ENCODE peak calls at places on chromosomes 13 and 19, in seven cellular contexts. U is aorta; T is mucosa of descending colon; P is effector memory CD4-positive, alpha-beta T cell; K is body of pancreas; Y is lung; E is GM23248. D is an unnamed sample. For H3K9me3, the result is how much of the 10 kb centered on the place peaks cover.

GRCh38 chr13:24716446-24716845 is 36.2 kb downstream of the ATP12A start:
- DNase-seq in U (no peak), T (no peak), P (no peak), K (no peak), Y (no peak), E (no peak), D (no peak)

GRCh38 chr13:37473035-37473434 is 125.5 kb downstream of the POSTN start:
- DNase-seq in U (no peak), T (no peak), P (no peak), K (no peak), Y (no peak), E (no peak), D (no peak)

GRCh38 chr13:90414691-90415596 is 932.5 kb upstream of the MIR17HG start:
- DNase-seq in U (no peak), T (no peak), P (no peak), K (no peak), Y (no peak), E (peak), D (no peak)

GRCh38 chr13:77810430-77810829 is 108.2 kb downstream of the EDNRB start:
- DNase-seq in U (no peak), T (no peak), P (no peak), K (no peak), Y (no peak), E (peak), D (no peak)

GRCh38 chr13:24982333-24982999 is 113.5 kb upstream of the PABPC3 start:
- DNase-seq in U (no peak), T (peak), P (no peak), K (no peak), Y (no peak), E (no peak), D (no peak)

GRCh38 chr19:54192972-54193371 is 1.9 kb downstream of the TSEN34 start:
- DNase-seq in U (no peak), T (no peak), P (no peak), K (no peak), Y (no peak), E (no peak), D (no peak)

GRCh38 chr13:40169476-40169875 is 497.0 kb downstream of the FOXO1 start:
- DNase-seq in U (no peak), T (no peak), P (no peak), K (no peak), Y (no peak), E (peak), D (no peak)

GRCh38 chr13:66576381-66576780 is 653.8 kb downstream of the PCDH9 start:
- DNase-seq in U (no peak), T (no peak), P (no peak), K (no peak), Y (no peak), E (no peak), D (no peak)

GRCh38 chr19:46536391-46536790 is 40.7 kb upstream of the PNMA8B start:
- DNase-seq in U (no peak), T (no peak), P (no peak), K (no peak), Y (no peak), E (no peak), D (no peak)

GRCh38 chr13:51806571-51806970 is 2.6 kb upstream of the DHRS12 start:
- DNase-seq in U (no peak), T (no peak), P (no peak), K (peak), Y (no peak), E (peak), D (no peak)

GRCh38 chr13:32009362-32009761 is 22.2 kb upstream of the FRY start:
- DNase-seq in U (no peak), T (no peak), P (no peak), K (no peak), Y (no peak), E (no peak), D (no peak)

GRCh38 chr19:49987159-49987698 is 26.3 kb upstream of the SIGLEC11 start:
- DNase-seq in U (peak), T (peak), P (peak), K (peak), Y (peak), E (peak), D (peak)

GRCh38 chr19:10764340-10764894 is 46.5 kb downstream of the DNM2 start:
- DNase-seq in U (no peak), T (peak), P (no peak), K (peak), Y (no peak), E (no peak), D (no peak)

GRCh38 chr19:54339646-54340358 is 840 bp upstream of the LILRA4 start:
- DNase-seq in U (no peak), T (no peak), P (no peak), K (no peak), Y (no peak), E (no peak), D (no peak)

GRCh38 chr13:21033224-21033855 is 28.0 kb downstream of the LATS2 start:
- DNase-seq in U (no peak), T (no peak), P (no peak), K (peak), Y (peak), E (peak), D (no peak)

GRCh38 chr19:40783711-40784110 is 5.7 kb downstream of the RAB4B start:
- DNase-seq in U (no peak), T (no peak), P (no peak), K (no peak), Y (no peak), E (no peak), D (no peak)

GRCh38 chr13:109616021-109616420 is 170.4 kb downstream of the IRS2 start:
- DNase-seq in U (no peak), T (no peak), P (no peak), K (no peak), Y (no peak), E (no peak), D (no peak)

GRCh38 chr13:91111476-91112190 is 235.9 kb upstream of the MIR17HG start:
- DNase-seq in U (no peak), T (no peak), P (no peak), K (no peak), Y (no peak), E (no peak), D (no peak)

GRCh38 chr13:110784748-110785147 is 71.2 kb downstream of the ING1 start:
- DNase-seq in U (no peak), T (no peak), P (no peak), K (no peak), Y (no peak), E (peak), D (no peak)

GRCh38 chr13:75256922-75257321 is 225.0 kb downstream of the TBC1D4 start:
- DNase-seq in U (no peak), T (peak), P (no peak), K (no peak), Y (no peak), E (no peak), D (no peak)

GRCh38 chr19:6811378-6811777 is 38.9 kb downstream of the VAV1 start:
- DNase-seq in U (no peak), T (no peak), P (no peak), K (no peak), Y (no peak), E (peak), D (no peak)

GRCh38 chr19:6809262-6809661 is 36.8 kb downstream of the VAV1 start:
- DNase-seq in U (no peak), T (no peak), P (no peak), K (no peak), Y (no peak), E (no peak), D (no peak)

GRCh38 chr19:6813659-6814058 is 41.2 kb downstream of the VAV1 start:
- DNase-seq in U (no peak), T (no peak), P (no peak), K (no peak), Y (no peak), E (no peak), D (no peak)

GRCh38 chr19:6811906-6812305 is 39.4 kb downstream of the VAV1 start:
- DNase-seq in U (no peak), T (peak), P (no peak), K (no peak), Y (no peak), E (peak), D (no peak)

DNA sequence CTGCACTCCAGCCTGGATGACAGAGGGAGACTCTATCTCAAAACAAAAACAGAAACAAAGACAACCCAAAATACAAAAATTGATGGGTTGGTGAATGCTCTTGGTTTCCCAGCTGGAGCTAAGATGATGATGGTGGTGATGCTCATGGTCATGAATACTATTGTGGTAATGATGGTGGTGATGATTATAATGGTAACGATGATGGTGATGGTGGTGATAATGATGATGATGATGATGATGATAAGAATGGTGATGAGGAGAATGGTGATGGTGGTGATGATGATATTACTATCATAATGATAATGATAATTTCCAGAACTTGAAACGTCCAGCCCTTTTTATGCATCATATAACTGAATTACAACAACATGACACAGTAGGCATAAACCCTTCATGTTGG is 40.1 kb downstream of the VAV1 start:
- DNase-seq in U (no peak), T (no peak), P (no peak), K (no peak), Y (no peak), E (no peak), D (no peak)
- H3K9me3 ChIP-seq in U (under half), T (under half), P (under half), K (under half), Y (under half), E (under half), D (under half)

DNA sequence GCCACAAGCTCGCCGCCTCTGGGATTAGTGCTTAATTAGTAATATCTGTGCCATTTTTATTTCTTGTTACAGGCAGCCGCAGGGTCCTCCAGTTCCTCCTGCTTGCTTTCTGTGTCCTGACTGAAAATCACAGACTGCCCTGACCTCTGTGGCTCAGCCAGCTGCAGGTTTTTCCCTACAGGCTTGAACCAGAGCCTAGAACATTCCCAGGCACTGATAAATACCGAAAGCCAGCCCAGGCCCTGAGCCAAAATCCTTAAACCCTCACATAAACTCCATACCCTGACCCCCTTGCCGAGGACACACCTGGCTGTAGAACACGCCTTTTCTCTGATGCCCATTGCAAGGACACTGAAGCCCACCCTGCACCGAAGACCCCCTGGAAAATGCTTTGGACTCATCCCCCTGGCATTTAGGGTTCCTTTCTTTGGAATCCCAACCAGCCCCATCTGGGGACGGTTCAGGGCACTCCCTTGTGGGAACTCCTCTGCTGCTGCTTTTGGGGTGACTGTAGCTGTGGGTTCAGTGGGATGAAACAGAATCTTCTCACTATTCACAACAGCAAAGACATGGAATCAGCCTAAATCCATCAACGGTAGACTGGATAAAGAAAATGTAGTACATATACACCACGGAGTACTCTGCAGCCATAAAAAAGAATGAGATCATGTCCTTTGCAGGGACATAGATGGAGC is 15.5 kb downstream of the DPP9 start:
- DNase-seq in U (no peak), T (no peak), P (no peak), K (peak), Y (no peak), E (peak), D (no peak)
- H3K9me3 ChIP-seq in U (under half), T (under half), P (under half), K (under half), Y (under half), E (under half), D (under half)

GRCh38 chr19:36497001-36497400 is 7.6 kb upstream of the ZNF566 start:
- DNase-seq in U (no peak), T (no peak), P (no peak), K (no peak), Y (no peak), E (no peak), D (no peak)
- H3K9me3 ChIP-seq in U (under half), T (half or more), P (under half), K (under half), Y (under half), E (under half), D (under half)

DNA sequence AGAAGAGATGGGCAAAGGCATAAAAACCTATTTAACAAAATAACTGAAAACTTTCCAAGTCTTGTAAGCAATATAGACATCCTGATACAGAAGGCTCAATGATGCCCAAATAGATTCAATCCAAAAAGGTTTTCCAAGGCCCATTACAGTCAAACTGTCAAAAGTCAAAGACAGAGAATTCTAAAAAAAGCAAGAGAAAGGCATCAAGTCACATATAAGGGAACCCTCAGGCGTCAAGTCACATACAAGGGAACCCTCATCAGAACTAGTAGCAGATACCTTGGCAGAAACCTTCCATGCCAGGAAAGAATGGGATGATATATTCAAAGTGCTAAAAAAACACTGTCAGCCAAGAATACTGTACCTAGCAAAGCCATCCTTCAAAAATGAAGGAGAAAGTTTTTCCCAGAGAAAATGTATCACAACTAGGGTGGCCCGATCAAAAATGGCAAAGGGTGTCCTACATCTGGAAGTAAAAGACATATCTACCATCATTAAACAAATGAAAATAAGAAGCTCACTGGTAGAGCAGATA is 21.2 kb downstream of the ZNF829 start:
- DNase-seq in U (no peak), T (no peak), P (no peak), K (no peak), Y (no peak), E (no peak), D (no peak)
- H3K9me3 ChIP-seq in U (under half), T (half or more), P (half or more), K (half or more), Y (half or more), E (under half), D (half or more)

DNA sequence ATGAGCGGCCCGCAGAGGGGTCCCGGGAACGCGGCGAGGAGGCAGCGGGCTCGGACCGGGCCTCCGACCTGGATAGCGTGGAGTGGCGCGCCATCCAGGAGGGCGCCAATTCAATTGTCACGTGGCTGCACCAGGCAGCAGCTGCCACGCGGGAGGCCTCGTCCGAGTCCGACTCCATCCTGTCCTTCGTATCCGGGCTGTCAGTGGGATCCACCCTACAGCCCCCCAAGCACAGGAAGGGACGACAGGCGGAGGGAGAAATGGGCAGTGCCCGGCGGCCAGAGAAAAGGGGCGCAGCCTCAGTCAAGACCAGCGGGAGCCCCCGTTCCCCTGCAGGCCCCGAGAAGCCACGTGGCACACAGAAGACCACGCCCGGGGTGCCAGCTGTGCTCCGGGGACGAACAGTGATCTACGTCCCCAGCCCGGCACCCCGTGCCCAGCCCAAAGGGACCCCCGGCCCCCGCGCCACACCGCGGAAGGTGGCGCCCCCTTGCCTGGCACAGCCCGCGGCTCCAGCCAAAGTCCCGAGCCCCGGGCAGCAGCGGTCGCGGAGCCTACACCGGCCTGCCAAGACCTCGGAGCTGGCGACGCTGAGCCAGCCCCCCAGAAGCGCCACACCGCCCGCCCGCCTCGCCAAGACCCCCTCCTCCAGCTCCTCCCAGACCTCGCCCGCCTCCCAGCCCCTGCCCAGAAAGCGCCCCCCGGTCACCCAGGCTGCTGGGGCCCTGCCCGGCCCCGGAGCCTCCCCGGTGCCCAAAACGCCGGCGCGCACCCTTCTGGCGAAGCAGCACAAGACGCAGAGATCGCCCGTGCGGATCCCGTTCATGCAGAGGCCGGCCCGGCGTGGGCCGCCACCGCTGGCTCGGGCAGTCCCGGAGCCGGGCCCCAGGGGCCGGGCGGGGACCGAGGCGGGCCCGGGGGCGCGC is 10.5 kb downstream of the C19orf25 start:
- DNase-seq in U (no peak), T (peak), P (no peak), K (no peak), Y (no peak), E (peak), D (no peak)
- H3K9me3 ChIP-seq in U (under half), T (under half), P (under half), K (under half), Y (under half), E (under half), D (under half)

DNA sequence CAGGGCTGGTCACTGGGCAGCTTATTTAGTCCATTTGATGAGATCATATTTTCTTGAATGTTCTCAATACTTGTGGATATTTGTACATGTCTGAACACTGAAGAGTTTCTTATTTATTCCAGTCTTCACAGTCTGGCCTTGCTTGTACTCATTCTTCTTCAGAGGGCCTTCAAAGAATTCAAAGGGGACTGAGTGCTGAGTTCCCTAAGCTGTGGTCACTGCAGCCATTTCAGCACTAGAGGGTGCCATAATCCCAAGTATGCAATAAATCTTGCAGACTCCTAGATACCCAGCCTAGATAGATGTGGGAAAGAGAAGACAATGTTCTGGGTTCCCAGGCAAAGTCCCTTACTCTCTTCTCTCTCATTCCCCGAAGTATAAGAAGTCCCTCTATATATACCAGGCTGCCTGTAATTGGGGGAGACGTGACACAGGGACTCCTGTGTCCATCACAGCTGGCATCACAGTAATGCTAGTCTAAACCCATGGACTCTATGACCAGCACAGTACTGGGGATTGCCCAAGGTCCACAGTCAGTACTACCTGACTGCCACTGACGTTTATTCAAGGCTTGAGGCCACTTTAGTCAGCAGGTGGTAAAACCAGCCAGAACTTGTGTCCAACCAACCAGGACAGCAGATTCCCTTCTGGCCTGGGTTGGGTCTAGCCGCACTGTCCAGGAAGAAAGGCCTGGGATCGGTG is 8.9 kb upstream of the VN1R1 start:
- DNase-seq in U (no peak), T (peak), P (no peak), K (no peak), Y (no peak), E (peak), D (no peak)
- H3K9me3 ChIP-seq in U (under half), T (half or more), P (under half), K (under half), Y (under half), E (under half), D (under half)

GRCh38 chr19:12626958-12627357 is 16.2 kb downstream of the ZNF791 start:
- DNase-seq in U (no peak), T (no peak), P (no peak), K (no peak), Y (no peak), E (no peak), D (no peak)
- H3K9me3 ChIP-seq in U (under half), T (under half), P (under half), K (under half), Y (under half), E (under half), D (under half)

GRCh38 chr19:58002384-58003152 is at the start of gene ZNF606:
- DNase-seq in U (peak), T (peak), P (peak), K (peak), Y (peak), E (peak), D (peak)
- H3K9me3 ChIP-seq in U (under half), T (half or more), P (under half), K (half or more), Y (under half), E (under half), D (under half)